ENCODE peak calls at places on chromosomes 12 and 14, in eight cellular contexts. One of them, this sample, is unnamed.

GRCh38 chr14:33737446-33737845 is 213.4 kb downstream of the EGLN3 start:
- DNase-seq in M059J: peak
- DNase-seq in fibroblast of lung: peak
- DNase-seq in EL: peak
- DNase-seq in HCT116: no peak
- DNase-seq in astrocyte of the cerebellum: no peak
- DNase-seq in Daoy: peak
- DNase-seq in activated CD4-positive, alpha-beta T cell treated with anti-CD3 and anti-CD28 coated beads for 24 hours: no peak
- DNase-seq in this sample: peak

GRCh38 chr14:98010791-98011190 is 1213.6 kb downstream of the VRK1 start:
- DNase-seq in EL: no peak
- DNase-seq in HCT116: no peak
- DNase-seq in fibroblast of lung: no peak
- DNase-seq in Daoy: no peak
- DNase-seq in activated CD4-positive, alpha-beta T cell treated with anti-CD3 and anti-CD28 coated beads for 24 hours: no peak
- DNase-seq in astrocyte of the cerebellum: no peak
- DNase-seq in M059J: no peak
- DNase-seq in this sample: no peak

GRCh38 chr12:125685885-125686284 is 620.6 kb downstream of the AACS start:
- DNase-seq in activated CD4-positive, alpha-beta T cell treated with anti-CD3 and anti-CD28 coated beads for 24 hours: no peak
- DNase-seq in HCT116: no peak
- DNase-seq in M059J: no peak
- DNase-seq in EL: no peak
- DNase-seq in Daoy: no peak
- DNase-seq in fibroblast of lung: no peak
- DNase-seq in astrocyte of the cerebellum: no peak
- DNase-seq in this sample: no peak

GRCh38 chr14:90587918-90588317 is 191.1 kb downstream of the CALM1 start:
- DNase-seq in activated CD4-positive, alpha-beta T cell treated with anti-CD3 and anti-CD28 coated beads for 24 hours: no peak
- DNase-seq in EL: no peak
- DNase-seq in HCT116: no peak
- DNase-seq in astrocyte of the cerebellum: no peak
- DNase-seq in fibroblast of lung: no peak
- DNase-seq in Daoy: no peak
- DNase-seq in M059J: no peak
- DNase-seq in this sample: no peak

GRCh38 chr12:32881107-32881506 is 15.5 kb downstream of the PKP2 start:
- DNase-seq in Daoy: no peak
- DNase-seq in astrocyte of the cerebellum: no peak
- DNase-seq in fibroblast of lung: no peak
- DNase-seq in HCT116: no peak
- DNase-seq in activated CD4-positive, alpha-beta T cell treated with anti-CD3 and anti-CD28 coated beads for 24 hours: no peak
- DNase-seq in M059J: no peak
- DNase-seq in EL: no peak
- DNase-seq in this sample: no peak

GRCh38 chr12:79689041-79689476 is 1.7 kb downstream of the PAWR start:
- DNase-seq in EL: no peak
- DNase-seq in activated CD4-positive, alpha-beta T cell treated with anti-CD3 and anti-CD28 coated beads for 24 hours: no peak
- DNase-seq in M059J: no peak
- DNase-seq in Daoy: no peak
- DNase-seq in fibroblast of lung: no peak
- DNase-seq in astrocyte of the cerebellum: no peak
- DNase-seq in HCT116: no peak
- DNase-seq in this sample: no peak

GRCh38 chr14:97281741-97282140 is 484.6 kb downstream of the VRK1 start:
- DNase-seq in M059J: no peak
- DNase-seq in EL: no peak
- DNase-seq in activated CD4-positive, alpha-beta T cell treated with anti-CD3 and anti-CD28 coated beads for 24 hours: no peak
- DNase-seq in astrocyte of the cerebellum: no peak
- DNase-seq in fibroblast of lung: no peak
- DNase-seq in HCT116: no peak
- DNase-seq in Daoy: no peak
- DNase-seq in this sample: no peak

GRCh38 chr14:44782775-44783238 is 178.9 kb downstream of the KLHL28 start:
- DNase-seq in fibroblast of lung: peak
- DNase-seq in EL: no peak
- DNase-seq in HCT116: no peak
- DNase-seq in astrocyte of the cerebellum: peak
- DNase-seq in Daoy: peak
- DNase-seq in activated CD4-positive, alpha-beta T cell treated with anti-CD3 and anti-CD28 coated beads for 24 hours: no peak
- DNase-seq in M059J: peak
- DNase-seq in this sample: no peak

GRCh38 chr14:72980863-72981262 is 46.0 kb downstream of the ZFYVE1 start:
- DNase-seq in HCT116: no peak
- DNase-seq in M059J: no peak
- DNase-seq in astrocyte of the cerebellum: no peak
- DNase-seq in EL: no peak
- DNase-seq in fibroblast of lung: no peak
- DNase-seq in activated CD4-positive, alpha-beta T cell treated with anti-CD3 and anti-CD28 coated beads for 24 hours: no peak
- DNase-seq in Daoy: no peak
- DNase-seq in this sample: no peak

GRCh38 chr14:51018521-51018920 is 74.2 kb upstream of the PYGL start:
- DNase-seq in activated CD4-positive, alpha-beta T cell treated with anti-CD3 and anti-CD28 coated beads for 24 hours: no peak
- DNase-seq in fibroblast of lung: peak
- DNase-seq in HCT116: no peak
- DNase-seq in Daoy: no peak
- DNase-seq in M059J: peak
- DNase-seq in EL: peak
- DNase-seq in astrocyte of the cerebellum: no peak
- DNase-seq in this sample: no peak

GRCh38 chr12:59396519-59396918 is 199.3 kb upstream of the SLC16A7 start:
- DNase-seq in astrocyte of the cerebellum: no peak
- DNase-seq in M059J: peak
- DNase-seq in fibroblast of lung: no peak
- DNase-seq in activated CD4-positive, alpha-beta T cell treated with anti-CD3 and anti-CD28 coated beads for 24 hours: no peak
- DNase-seq in EL: no peak
- DNase-seq in HCT116: no peak
- DNase-seq in Daoy: no peak
- DNase-seq in this sample: no peak

GRCh38 chr12:62933220-62933870 is 1.6 kb downstream of the PPM1H start:
- DNase-seq in EL: peak
- DNase-seq in astrocyte of the cerebellum: no peak
- DNase-seq in activated CD4-positive, alpha-beta T cell treated with anti-CD3 and anti-CD28 coated beads for 24 hours: no peak
- DNase-seq in fibroblast of lung: no peak
- DNase-seq in M059J: peak
- DNase-seq in HCT116: no peak
- DNase-seq in Daoy: peak
- DNase-seq in this sample: no peak

GRCh38 chr12:132561784-132562156 is 48.6 kb downstream of the LRCOL1 start:
- DNase-seq in activated CD4-positive, alpha-beta T cell treated with anti-CD3 and anti-CD28 coated beads for 24 hours: peak
- DNase-seq in EL: no peak
- DNase-seq in M059J: no peak
- DNase-seq in astrocyte of the cerebellum: no peak
- DNase-seq in fibroblast of lung: no peak
- DNase-seq in HCT116: no peak
- DNase-seq in Daoy: peak
- DNase-seq in this sample: no peak

GRCh38 chr14:21382095-21382494 is 1.7 kb downstream of the SUPT16H start:
- DNase-seq in fibroblast of lung: peak
- DNase-seq in EL: peak
- DNase-seq in activated CD4-positive, alpha-beta T cell treated with anti-CD3 and anti-CD28 coated beads for 24 hours: no peak
- DNase-seq in Daoy: no peak
- DNase-seq in astrocyte of the cerebellum: no peak
- DNase-seq in HCT116: no peak
- DNase-seq in M059J: no peak
- DNase-seq in this sample: no peak

GRCh38 chr14:50362791-50363733 is 33.6 kb downstream of the CDKL1 start:
- DNase-seq in Daoy: no peak
- DNase-seq in HCT116: no peak
- DNase-seq in EL: no peak
- DNase-seq in activated CD4-positive, alpha-beta T cell treated with anti-CD3 and anti-CD28 coated beads for 24 hours: no peak
- DNase-seq in astrocyte of the cerebellum: no peak
- DNase-seq in fibroblast of lung: no peak
- DNase-seq in M059J: peak
- DNase-seq in this sample: no peak

GRCh38 chr12:42086021-42086420 is 58.7 kb downstream of the GXYLT1 start:
- DNase-seq in EL: peak
- DNase-seq in astrocyte of the cerebellum: peak
- DNase-seq in M059J: no peak
- DNase-seq in HCT116: no peak
- DNase-seq in Daoy: no peak
- DNase-seq in activated CD4-positive, alpha-beta T cell treated with anti-CD3 and anti-CD28 coated beads for 24 hours: no peak
- DNase-seq in fibroblast of lung: peak
- DNase-seq in this sample: no peak

GRCh38 chr14:105120056-105120455 is 48.5 kb downstream of the JAG2 start:
- DNase-seq in astrocyte of the cerebellum: no peak
- DNase-seq in HCT116: no peak
- DNase-seq in M059J: no peak
- DNase-seq in Daoy: no peak
- DNase-seq in EL: no peak
- DNase-seq in fibroblast of lung: no peak
- DNase-seq in activated CD4-positive, alpha-beta T cell treated with anti-CD3 and anti-CD28 coated beads for 24 hours: no peak
- DNase-seq in this sample: no peak

GRCh38 chr14:53692451-53693330 is 263.9 kb downstream of the BMP4 start:
- DNase-seq in HCT116: no peak
- DNase-seq in M059J: no peak
- DNase-seq in astrocyte of the cerebellum: no peak
- DNase-seq in EL: no peak
- DNase-seq in Daoy: no peak
- DNase-seq in activated CD4-positive, alpha-beta T cell treated with anti-CD3 and anti-CD28 coated beads for 24 hours: no peak
- DNase-seq in fibroblast of lung: no peak
- DNase-seq in this sample: no peak

GRCh38 chr12:110338754-110339153 is 57.7 kb downstream of the ATP2A2 start:
- DNase-seq in astrocyte of the cerebellum: no peak
- DNase-seq in Daoy: no peak
- DNase-seq in HCT116: peak
- DNase-seq in EL: peak
- DNase-seq in activated CD4-positive, alpha-beta T cell treated with anti-CD3 and anti-CD28 coated beads for 24 hours: no peak
- DNase-seq in fibroblast of lung: no peak
- DNase-seq in M059J: peak
- DNase-seq in this sample: no peak

GRCh38 chr12:44930972-44931600 is 55.0 kb upstream of the NELL2 start:
- DNase-seq in HCT116: peak
- DNase-seq in EL: peak
- DNase-seq in astrocyte of the cerebellum: peak
- DNase-seq in Daoy: peak
- DNase-seq in M059J: peak
- DNase-seq in fibroblast of lung: peak
- DNase-seq in activated CD4-positive, alpha-beta T cell treated with anti-CD3 and anti-CD28 coated beads for 24 hours: no peak
- DNase-seq in this sample: peak

GRCh38 chr14:51023964-51024363 is 70.9 kb downstream of the TRIM9 start:
- DNase-seq in fibroblast of lung: peak
- DNase-seq in Daoy: no peak
- DNase-seq in M059J: no peak
- DNase-seq in HCT116: no peak
- DNase-seq in activated CD4-positive, alpha-beta T cell treated with anti-CD3 and anti-CD28 coated beads for 24 hours: no peak
- DNase-seq in astrocyte of the cerebellum: no peak
- DNase-seq in EL: peak
- DNase-seq in this sample: no peak

GRCh38 chr12:71061451-71061850 is 96.3 kb downstream of the TSPAN8 start:
- DNase-seq in astrocyte of the cerebellum: no peak
- DNase-seq in fibroblast of lung: no peak
- DNase-seq in activated CD4-positive, alpha-beta T cell treated with anti-CD3 and anti-CD28 coated beads for 24 hours: no peak
- DNase-seq in EL: no peak
- DNase-seq in M059J: no peak
- DNase-seq in Daoy: no peak
- DNase-seq in HCT116: no peak
- DNase-seq in this sample: no peak

GRCh38 chr14:69812725-69813124 is 15.7 kb upstream of the SLC10A1 start:
- DNase-seq in M059J: no peak
- DNase-seq in Daoy: peak
- DNase-seq in EL: no peak
- DNase-seq in astrocyte of the cerebellum: no peak
- DNase-seq in HCT116: no peak
- DNase-seq in fibroblast of lung: no peak
- DNase-seq in activated CD4-positive, alpha-beta T cell treated with anti-CD3 and anti-CD28 coated beads for 24 hours: no peak
- DNase-seq in this sample: no peak

GRCh38 chr12:124551268-124552144 is 15.9 kb downstream of the NCOR2 start:
- DNase-seq in activated CD4-positive, alpha-beta T cell treated with anti-CD3 and anti-CD28 coated beads for 24 hours: no peak
- DNase-seq in fibroblast of lung: no peak
- DNase-seq in EL: no peak
- DNase-seq in Daoy: peak
- DNase-seq in astrocyte of the cerebellum: no peak
- DNase-seq in M059J: peak
- DNase-seq in HCT116: no peak
- DNase-seq in this sample: no peak

This sample was measured in HFF-Myc.